ENCODE peak calls at places on chromosome 18, in seven cellular contexts. R is effector CD4-positive, alpha-beta T cell; Z is coronary artery; K is NCI-H2029 treated with DMSO at 0.1 percent for 48 hours; E is kidney tubule cell; B is activated naive CD4-positive, alpha-beta T cell; F is CD8-positive, alpha-beta T cell. L is an unnamed sample.
A peak's percentile ranks its signal among the peaks of the same experiment; 100 is the strongest.

GRCh38 chr18:12278765-12279682 is 24.9 kb downstream of the CIDEA start:
- DNase-seq in R (no peak), Z (peak; percentile 97), K (no peak), E (peak; percentile 88), B (no peak), F (no peak), L (peak; percentile 98)

GRCh38 chr18:2656237-2657042 is 914 bp downstream of the SMCHD1 start:
- DNase-seq in R (peak; percentile 32), Z (peak; percentile 87), K (no peak), E (peak; percentile 43), B (peak; percentile 29), F (peak; percentile 54), L (peak; percentile 71)

GRCh38 chr18:74742573-74742972 is 144.9 kb downstream of the ZNF407 start:
- DNase-seq in R (no peak), Z (no peak), K (no peak), E (peak; percentile 32), B (no peak), F (no peak), L (peak; percentile 36)

GRCh38 chr18:75228967-75229366 is 18.4 kb downstream of the TSHZ1 start:
- DNase-seq in R (no peak), Z (no peak), K (no peak), E (no peak), B (no peak), F (no peak), L (no peak)

GRCh38 chr18:58335821-58336220 is 291.8 kb downstream of the NEDD4L start:
- DNase-seq in R (no peak), Z (no peak), K (no peak), E (no peak), B (no peak), F (no peak), L (peak; percentile 56)

GRCh38 chr18:5884375-5884774 is 10.9 kb downstream of the TMEM200C start:
- DNase-seq in R (no peak), Z (no peak), K (no peak), E (no peak), B (no peak), F (no peak), L (no peak)

GRCh38 chr18:49339146-49339545 is 121.3 kb downstream of the DYM start:
- DNase-seq in R (no peak), Z (no peak), K (no peak), E (no peak), B (no peak), F (no peak), L (no peak)

GRCh38 chr18:58668897-58669296 is 2.4 kb upstream of the MALT1 start:
- DNase-seq in R (no peak), Z (no peak), K (no peak), E (peak; percentile 55), B (no peak), F (no peak), L (no peak)

GRCh38 chr18:78296152-78296551 is 683.5 kb upstream of the SALL3 start:
- DNase-seq in R (no peak), Z (no peak), K (no peak), E (no peak), B (no peak), F (no peak), L (no peak)

GRCh38 chr18:47260138-47260923 is 8.9 kb upstream of the SKOR2 start:
- DNase-seq in R (no peak), Z (no peak), K (no peak), E (peak; percentile 62), B (no peak), F (no peak), L (peak; percentile 75)

GRCh38 chr18:66616523-66616983 is 12.7 kb upstream of the CDH19 start:
- DNase-seq in R (no peak), Z (no peak), K (no peak), E (peak; percentile 3), B (no peak), F (no peak), L (no peak)

GRCh38 chr18:9852266-9853081 is 33.3 kb upstream of the TXNDC2 start:
- DNase-seq in R (no peak), Z (no peak), K (no peak), E (no peak), B (no peak), F (no peak), L (no peak)

GRCh38 chr18:74499633-74500032 is 3.5 kb downstream of the CNDP2 start:
- DNase-seq in R (peak; percentile 17), Z (no peak), K (no peak), E (peak; percentile 85), B (no peak), F (peak; percentile 49), L (peak; percentile 53)

GRCh38 chr18:80191907-80192652 is 55.2 kb downstream of the PARD6G start:
- DNase-seq in R (no peak), Z (peak; percentile 28), K (no peak), E (no peak), B (no peak), F (no peak), L (no peak)

GRCh38 chr18:9925369-9925768 is 11.6 kb downstream of the VAPA start:
- DNase-seq in R (no peak), Z (no peak), K (no peak), E (no peak), B (no peak), F (no peak), L (peak; percentile 17)

GRCh38 chr18:3649559-3650426 is 199.8 kb downstream of the TGIF1 start:
- DNase-seq in R (no peak), Z (no peak), K (no peak), E (peak; percentile 90), B (no peak), F (no peak), L (peak; percentile 57)

GRCh38 chr18:55360061-55360460 is 227.9 kb downstream of the TCF4 start:
- DNase-seq in R (no peak), Z (no peak), K (no peak), E (no peak), B (no peak), F (no peak), L (no peak)

GRCh38 chr18:61413388-61413787 is 80.2 kb downstream of the CDH20 start:
- DNase-seq in R (no peak), Z (no peak), K (no peak), E (no peak), B (no peak), F (no peak), L (no peak)

GRCh38 chr18:56615738-56616520 is 22.5 kb downstream of the TXNL1 start:
- DNase-seq in R (no peak), Z (no peak), K (no peak), E (peak; percentile 22), B (no peak), F (no peak), L (no peak)

GRCh38 chr18:78069784-78070664 is 820.4 kb downstream of the GALR1 start:
- DNase-seq in R (no peak), Z (no peak), K (peak; percentile 76), E (peak; percentile 1), B (no peak), F (no peak), L (peak; percentile 67)

GRCh38 chr18:22024924-22025323 is 144.5 kb upstream of the GATA6 start:
- DNase-seq in R (no peak), Z (no peak), K (no peak), E (no peak), B (no peak), F (no peak), L (no peak)

GRCh38 chr18:63775166-63775730 is at the start of gene SERPINB7:
- DNase-seq in R (no peak), Z (no peak), K (no peak), E (peak; percentile 96), B (no peak), F (no peak), L (peak; percentile 67)

GRCh38 chr18:46728219-46728930 is 28.5 kb downstream of the ST8SIA5 start:
- DNase-seq in R (no peak), Z (peak; percentile 31), K (no peak), E (no peak), B (no peak), F (no peak), L (no peak)

GRCh38 chr18:73646772-73647171 is 500.9 kb downstream of the FBXO15 start:
- DNase-seq in R (no peak), Z (no peak), K (no peak), E (peak; percentile 96), B (no peak), F (no peak), L (peak; percentile 74)

GRCh38 chr18:76984193-76985155 is 148.1 kb downstream of the MBP start:
- DNase-seq in R (no peak), Z (peak; percentile 55), K (no peak), E (no peak), B (no peak), F (no peak), L (no peak)

GRCh38 chr18:3040183-3040582 is 27.2 kb upstream of the LPIN2 start:
- DNase-seq in R (no peak), Z (no peak), K (no peak), E (no peak), B (no peak), F (no peak), L (no peak)

GRCh38 chr18:22946841-22947240 is 13.7 kb downstream of the RBBP8 start:
- DNase-seq in R (no peak), Z (no peak), K (no peak), E (no peak), B (no peak), F (no peak), L (no peak)

GRCh38 chr18:49849331-49850217 is 36.2 kb upstream of the ACAA2 start:
- DNase-seq in R (no peak), Z (no peak), K (peak; percentile 60), E (peak; percentile 99), B (no peak), F (no peak), L (peak; percentile 89)